ENCODE peak calls at places on chromosomes 4 and X, in four cellular contexts. A, D, F and Q are unnamed samples.

GRCh38 chr4:89509708-89510269 is 202.2 kb upstream of the GPRIN3 start:
- DNase-seq in A (no peak), F (no peak), D (peak; percentile 84), Q (no peak)

GRCh38 chr4:138087181-138087714 is 154.9 kb downstream of the SLC7A11 start:
- DNase-seq in A (no peak), D (no peak), F (no peak), Q (no peak)

GRCh38 chr4:145884775-145885174 is 53.8 kb downstream of the ZNF827 start:
- DNase-seq in D (no peak), F (no peak), A (no peak), Q (no peak)

GRCh38 chr4:76606662-76607265 is 171.7 kb downstream of the SHROOM3 start:
- DNase-seq in F (no peak), A (no peak), D (no peak), Q (no peak)

GRCh38 chrX:80335062-80335830 is 85.0 kb upstream of the TENT5D start:
- DNase-seq in F (no peak), D (no peak), A (peak; percentile 7), Q (peak; percentile 25)

GRCh38 chr4:89024051-89024675 is 32.8 kb downstream of the FAM13A start:
- DNase-seq in D (peak; percentile 81), F (peak; percentile 51), A (peak; percentile 62), Q (peak; percentile 69)

GRCh38 chrX:55379396-55379795 is 72.5 kb upstream of the MAGEH1 start:
- DNase-seq in F (no peak), A (no peak), D (no peak), Q (no peak)

GRCh38 chr4:140150636-140150885 is 3.4 kb downstream of the MAML3 start:
- DNase-seq in A (no peak), F (peak; percentile 68), D (no peak), Q (peak; percentile 91)

GRCh38 chr4:40309250-40309774 is 25.8 kb upstream of the CHRNA9 start:
- DNase-seq in F (peak; percentile 98), D (peak; percentile 77), A (peak; percentile 78), Q (peak; percentile 86)

GRCh38 chr4:68906238-68907137 is 45.1 kb downstream of the UGT2A3 start:
- DNase-seq in A (no peak), D (no peak), F (no peak), Q (peak; percentile 34)

GRCh38 chr4:7830747-7831146 is 108.9 kb downstream of the AFAP1 start:
- DNase-seq in D (no peak), A (no peak), F (no peak), Q (no peak)

GRCh38 chrX:17738002-17738713 is 865 bp downstream of the SCML1 start:
- DNase-seq in D (peak; percentile 24), A (peak; percentile 24), F (peak; percentile 16), Q (peak; percentile 60)

GRCh38 chr4:176387571-176387970 is 67.8 kb downstream of the SPCS3 start:
- DNase-seq in A (no peak), D (peak; percentile 62), F (no peak), Q (no peak)

GRCh38 chr4:159326470-159326869 is 223.6 kb downstream of the RAPGEF2 start:
- DNase-seq in D (no peak), F (no peak), A (no peak), Q (no peak)
- H3K4me1 ChIP-seq in D (no peaks in the 10 kb centered on the region), F (no peaks in the 10 kb centered on the region), A (no peaks in the 10 kb centered on the region), Q (peaks cover 2% of the 10 kb centered on the region)

DNA sequence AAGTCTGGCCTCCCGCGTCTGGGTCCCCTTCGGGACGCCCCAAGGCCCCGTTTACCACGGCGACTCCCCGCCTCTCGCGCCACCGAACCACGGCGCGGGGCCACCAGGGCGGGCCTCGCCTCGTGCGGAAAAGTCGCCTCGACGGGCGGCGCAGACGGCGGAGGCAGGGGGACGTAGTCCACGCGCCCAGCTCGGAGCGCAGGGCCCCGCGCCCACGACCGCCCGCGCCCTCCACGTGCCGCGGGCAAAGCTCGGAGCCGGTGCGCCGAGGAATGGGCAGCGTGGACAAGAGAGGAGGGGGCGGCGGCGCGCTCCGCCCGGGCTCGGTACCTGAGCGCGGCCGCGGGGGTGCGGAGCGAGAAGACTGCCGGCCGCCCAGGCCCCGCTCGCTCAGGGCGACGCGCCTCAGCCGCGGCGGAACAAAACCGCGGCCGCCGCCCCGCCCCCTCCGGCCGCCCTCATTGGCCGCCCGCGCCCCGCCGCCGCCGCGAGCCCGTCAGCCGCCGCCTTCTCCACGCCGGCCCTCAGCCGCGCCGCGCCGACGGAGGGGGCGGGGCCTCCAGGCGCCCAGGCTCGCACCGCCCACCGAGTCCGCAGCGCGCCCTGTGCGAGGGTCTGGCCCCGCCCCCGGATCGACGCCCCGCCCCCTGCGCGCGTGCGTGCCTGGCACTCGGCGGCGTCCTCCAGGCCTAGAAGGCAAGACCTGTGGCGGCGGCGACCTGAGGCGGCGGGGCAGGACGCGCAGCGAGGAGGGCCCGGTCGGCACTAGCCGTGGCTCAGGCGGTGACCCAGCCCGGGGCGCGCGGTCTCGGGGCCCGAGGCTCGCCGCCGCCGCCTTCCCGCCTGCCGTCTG is at the start of gene FAM53A:
- DNase-seq in A (peak; percentile 90), D (peak; percentile 78), F (peak; percentile 95), Q (peak; percentile 97)
- TF ChIP-seq POLR2A in A (no peak), D (peak; percentile 81), F (no peak), Q (peak; percentile 60)

GRCh38 chr4:118352843-118353373 is at the start of gene PRSS12:
- DNase-seq in A (peak; percentile 21), F (peak; percentile 25), D (peak; percentile 75), Q (peak; percentile 70)
- H3K27me3 ChIP-seq in A (peaks cover 25% of the 10 kb centered on the region), F (no peaks in the 10 kb centered on the region), D (no peaks in the 10 kb centered on the region), Q (no peaks in the 10 kb centered on the region)

DNA sequence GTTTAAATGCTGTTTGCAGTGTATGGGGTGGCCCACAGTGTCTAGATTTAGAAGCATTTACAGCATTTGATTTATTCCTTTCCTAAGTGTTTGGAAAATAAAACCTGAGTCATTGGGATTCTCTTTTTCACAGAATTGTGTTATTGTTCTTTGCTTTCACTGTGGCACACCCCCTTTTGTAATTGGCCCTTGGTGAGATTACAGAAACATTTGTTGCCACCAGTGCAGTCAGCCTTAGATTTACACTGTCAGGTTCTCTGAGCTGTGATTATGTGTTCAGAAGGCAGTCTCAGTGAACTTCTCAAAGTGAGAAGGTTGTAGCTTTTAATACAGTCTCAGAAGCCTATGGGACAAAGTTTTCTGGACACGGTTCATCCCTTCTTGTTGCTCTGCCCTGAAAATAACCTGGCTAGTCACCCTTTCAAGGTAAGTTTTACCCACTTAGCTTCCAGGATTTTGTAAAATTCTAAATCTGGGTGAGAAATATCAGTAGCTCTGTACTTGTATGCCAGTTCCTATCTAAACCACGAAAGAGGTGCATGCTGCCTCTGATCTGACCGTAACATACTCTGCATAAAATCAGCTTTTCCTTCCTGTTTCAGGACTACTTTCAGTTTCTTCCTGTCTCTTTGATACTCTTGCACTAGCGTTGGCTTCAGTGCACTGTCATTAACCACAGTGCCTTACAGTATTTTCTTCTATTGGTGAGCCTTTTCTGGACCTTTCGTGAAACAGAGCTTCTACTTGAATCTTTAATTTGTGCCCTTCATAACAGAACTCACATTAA is 12.6 kb downstream of the RUFY3 start:
- DNase-seq in F (peak; percentile 52), D (peak; percentile 55), A (no peak), Q (no peak)
- H3K4me1 ChIP-seq in F (peaks cover 23% of the 10 kb centered on the region), D (peaks cover 2% of the 10 kb centered on the region), A (peaks cover 8% of the 10 kb centered on the region), Q (no peaks in the 10 kb centered on the region)

GRCh38 chr4:71188197-71188625 is 150.6 kb upstream of the SLC4A4 start:
- DNase-seq in D (no peak), F (no peak), A (no peak), Q (no peak)

GRCh38 chr4:71187399-71188196 is 151.2 kb upstream of the SLC4A4 start:
- DNase-seq in F (no peak), D (peak; percentile 60), A (peak; percentile 28), Q (peak; percentile 74)

GRCh38 chr4:71186257-71186565 is 152.6 kb upstream of the SLC4A4 start:
- DNase-seq in D (no peak), F (no peak), A (no peak), Q (no peak)

GRCh38 chr4:71188951-71189350 is 149.9 kb upstream of the SLC4A4 start:
- DNase-seq in D (no peak), A (no peak), F (no peak), Q (no peak)

GRCh38 chr4:71186566-71187398 is 152.0 kb upstream of the SLC4A4 start:
- DNase-seq in D (peak; percentile 53), F (no peak), A (peak; percentile 64), Q (peak; percentile 85)
- TF ChIP-seq POLR2A in D (peak; percentile 77), F (peak; percentile 68), A (no peak), Q (peak; percentile 82)

DNA sequence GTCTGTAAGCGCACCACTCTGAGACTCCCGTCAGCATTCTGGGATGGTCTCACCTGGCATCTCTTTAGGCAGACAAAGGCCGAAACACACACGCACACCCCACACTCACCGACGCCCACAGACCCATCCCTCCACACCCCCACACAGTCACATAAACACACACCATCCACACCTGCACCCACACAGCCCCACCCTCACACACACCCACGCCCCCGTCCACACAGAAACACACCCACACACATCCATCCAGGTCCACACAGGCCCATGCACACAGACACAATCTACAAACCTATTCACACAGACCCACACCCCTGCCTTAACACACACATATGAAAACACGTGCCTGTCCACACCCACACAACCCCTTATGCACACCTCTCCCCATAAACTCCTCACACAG is 9.2 kb upstream of the HMX1 start:
- DNase-seq in D (no peak), F (no peak), A (no peak), Q (no peak)
- H3K27me3 ChIP-seq in D (peaks cover 27% of the 10 kb centered on the region), F (no peaks in the 10 kb centered on the region), A (peaks cover 18% of the 10 kb centered on the region), Q (no peaks in the 10 kb centered on the region)

GRCh38 chr4:113639311-113639710 is 122.2 kb downstream of the CAMK2D start:
- DNase-seq in D (no peak), F (peak; percentile 32), A (no peak), Q (no peak)
- H3K4me1 ChIP-seq in D (peaks cover 15% of the 10 kb centered on the region), F (peaks cover 13% of the 10 kb centered on the region), A (peaks cover 63% of the 10 kb centered on the region), Q (no peaks in the 10 kb centered on the region)